ENCODE peak calls at places on chromosomes 16 and 17, in nine cellular contexts. N, A, R, F, O, V, J, W and T are unnamed samples.

GRCh38 chr16:81429045-81429521 is 15.5 kb upstream of the CMIP start:
- DNase-seq in A (no peak), F (no peak), W (no peak), N (peak), J (no peak), V (peak), O (no peak), R (peak), T (no peak)

GRCh38 chr17:55580596-55581133 is 69.4 kb upstream of the SMIM36 start:
- DNase-seq in W (no peak), V (no peak), R (no peak), F (no peak), O (no peak), N (no peak), J (no peak), A (no peak), T (no peak)

GRCh38 chr17:32279933-32280716 is 14.5 kb downstream of the RHBDL3 start:
- DNase-seq in F (no peak), O (no peak), J (no peak), A (no peak), R (no peak), W (no peak), N (no peak), V (peak), T (no peak)

GRCh38 chr17:68341482-68341881 is 50.2 kb downstream of the ARSG start:
- DNase-seq in R (no peak), F (no peak), A (no peak), V (no peak), O (no peak), N (no peak), J (no peak), W (no peak), T (no peak)

GRCh38 chr16:78184554-78185183 is 85.2 kb downstream of the WWOX start:
- DNase-seq in R (no peak), W (no peak), V (no peak), J (no peak), A (no peak), F (no peak), N (peak), O (no peak), T (no peak)

GRCh38 chr17:9566067-9566466 is 9.6 kb downstream of the STX8 start:
- DNase-seq in J (no peak), F (no peak), N (peak), W (no peak), R (no peak), V (no peak), A (no peak), O (no peak), T (no peak)

GRCh38 chr16:82761858-82762257 is 135.1 kb downstream of the CDH13 start:
- DNase-seq in N (peak), O (no peak), J (no peak), F (no peak), V (no peak), A (no peak), W (no peak), R (no peak), T (no peak)

GRCh38 chr16:54847207-54847606 is 83.5 kb upstream of the IRX5 start:
- DNase-seq in V (no peak), R (no peak), F (no peak), O (no peak), N (peak), W (no peak), J (no peak), A (no peak), T (no peak)

GRCh38 chr17:79793924-79794304 is 3.0 kb downstream of the CBX8 start:
- DNase-seq in V (peak), J (no peak), A (no peak), N (peak), R (no peak), O (no peak), F (peak), W (no peak), T (no peak)

GRCh38 chr17:1060991-1061390 is 64.1 kb downstream of the TIMM22 start:
- DNase-seq in W (no peak), R (no peak), F (peak), N (peak), V (no peak), A (peak), J (peak), O (peak), T (peak)

GRCh38 chr17:77280304-77280910 is 139.6 kb downstream of the SEC14L1 start:
- DNase-seq in F (no peak), N (peak), A (no peak), O (no peak), R (peak), V (peak), J (peak), W (no peak), T (peak)

GRCh38 chr17:76314392-76315227 is 6.5 kb upstream of the QRICH2 start:
- DNase-seq in F (no peak), O (no peak), N (peak), W (no peak), A (peak), V (no peak), J (no peak), R (no peak), T (no peak)

GRCh38 chr16:9042943-9043680 is 48.3 kb upstream of the HAPSTR1 start:
- DNase-seq in R (no peak), F (no peak), V (no peak), O (no peak), A (no peak), W (no peak), N (peak), J (no peak), T (peak)

GRCh38 chr16:82660078-82660645 is 33.4 kb downstream of the CDH13 start:
- DNase-seq in J (no peak), R (no peak), F (no peak), A (no peak), O (no peak), V (no peak), W (no peak), N (peak), T (no peak)

GRCh38 chr17:40552806-40553693 is 12.2 kb downstream of the CCR7 start:
- DNase-seq in V (peak), F (no peak), O (peak), R (no peak), N (peak), A (peak), W (peak), J (peak), T (no peak)

GRCh38 chr17:41620583-41621434 is 3.6 kb downstream of the KRT17 start:
- DNase-seq in R (no peak), N (peak), V (peak), F (no peak), J (no peak), W (no peak), O (no peak), A (peak), T (no peak)

GRCh38 chr17:30594223-30594952 is 117.2 kb downstream of the GOSR1 start:
- DNase-seq in J (no peak), V (peak), W (no peak), F (no peak), A (no peak), N (no peak), R (no peak), O (no peak), T (no peak)

GRCh38 chr17:42277342-42277712 is 1.1 kb upstream of the STAT5B start:
- DNase-seq in J (peak), R (no peak), A (no peak), V (no peak), F (no peak), O (no peak), W (no peak), N (no peak), T (no peak)

GRCh38 chr16:29315046-29315445 is 91.5 kb downstream of the NPIPB11 start:
- DNase-seq in R (no peak), V (no peak), W (no peak), F (no peak), J (no peak), A (peak), N (no peak), O (no peak), T (no peak)

GRCh38 chr17:75689441-75689873 is 22.3 kb downstream of the SAP30BP start:
- DNase-seq in N (no peak), A (no peak), R (no peak), F (no peak), J (no peak), V (no peak), W (no peak), O (no peak), T (no peak)

GRCh38 chr16:86901483-86901882 is 323.1 kb downstream of the FOXL1 start:
- DNase-seq in N (peak), A (no peak), J (no peak), R (no peak), F (no peak), O (no peak), V (no peak), W (no peak), T (no peak)

GRCh38 chr16:10202650-10203049 is 20.4 kb upstream of the GRIN2A start:
- DNase-seq in R (no peak), J (no peak), O (no peak), V (peak), N (no peak), A (no peak), W (no peak), F (no peak), T (no peak)

GRCh38 chr16:58024673-58025350 is 742 bp upstream of the MMP15 start:
- DNase-seq in A (no peak), W (no peak), V (peak), N (no peak), R (peak), F (peak), J (peak), O (peak), T (no peak)
- H3K4me3 ChIP-seq in A (peak), W (peak), V (peak), N (peak), R (peak), F (peak), J (peak), O (peak), T (peak)

GRCh38 chr16:745739-746138 is 4.9 kb upstream of the CIAO3 start:
- DNase-seq in O (no peak), N (no peak), J (no peak), A (no peak), R (no peak), V (peak), W (no peak), F (peak), T (no peak)

GRCh38 chr16:741986-742629 is 1.3 kb upstream of the CIAO3 start:
- DNase-seq in O (no peak), N (no peak), V (no peak), J (no peak), A (no peak), W (no peak), R (no peak), F (peak), T (no peak)

GRCh38 chr16:740764-741505 is at the start of gene CIAO3:
- DNase-seq in V (peak), J (peak), A (peak), R (peak), W (peak), F (peak), O (peak), N (peak), T (peak)

GRCh38 chr16:746637-747036 is 5.8 kb upstream of the CIAO3 start:
- DNase-seq in A (no peak), J (no peak), O (no peak), R (no peak), F (peak), V (no peak), N (no peak), W (no peak), T (no peak)

GRCh38 chr16:743794-744500 is 3.1 kb upstream of the CIAO3 start:
- DNase-seq in R (no peak), V (peak), O (no peak), A (no peak), F (peak), N (no peak), W (no peak), J (no peak), T (no peak)
- TF ChIP-seq CTCF in R (no peak), V (peak), O (no peak), A (no peak), F (no peak), N (no peak), W (no peak), J (no peak), T (no peak)

DNA sequence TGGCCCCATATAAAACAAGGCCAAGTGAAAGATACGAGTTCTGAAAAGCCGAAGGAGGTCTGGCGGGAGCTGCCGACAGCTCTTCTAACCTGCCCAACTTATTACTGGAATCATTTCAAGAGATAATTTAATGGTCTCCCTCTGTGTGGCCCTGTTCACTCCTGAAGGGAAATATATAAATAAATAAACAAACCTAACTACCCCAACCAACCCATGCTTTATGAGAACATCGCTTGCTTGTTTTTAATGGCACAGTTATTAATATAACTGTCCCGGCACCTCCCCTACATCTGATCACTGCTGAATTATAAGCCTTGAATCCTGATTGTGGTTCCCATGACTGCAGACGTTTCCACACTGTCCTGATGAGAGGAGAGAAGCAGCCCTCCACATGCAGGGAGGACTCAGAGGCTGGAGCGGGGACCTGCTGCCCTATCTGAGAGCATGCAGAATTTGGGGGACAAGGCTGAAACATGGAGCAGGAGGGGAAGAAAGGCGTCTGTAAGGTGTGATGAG is 22.2 kb downstream of the CDK5RAP3 start:
- DNase-seq in R (no peak), A (no peak), V (no peak), N (no peak), F (no peak), J (no peak), O (no peak), W (no peak), T (no peak)
- H3K4me3 ChIP-seq in R (no peak), A (no peak), V (no peak), N (no peak), F (no peak), J (no peak), O (no peak), W (no peak), T (no peak)

DNA sequence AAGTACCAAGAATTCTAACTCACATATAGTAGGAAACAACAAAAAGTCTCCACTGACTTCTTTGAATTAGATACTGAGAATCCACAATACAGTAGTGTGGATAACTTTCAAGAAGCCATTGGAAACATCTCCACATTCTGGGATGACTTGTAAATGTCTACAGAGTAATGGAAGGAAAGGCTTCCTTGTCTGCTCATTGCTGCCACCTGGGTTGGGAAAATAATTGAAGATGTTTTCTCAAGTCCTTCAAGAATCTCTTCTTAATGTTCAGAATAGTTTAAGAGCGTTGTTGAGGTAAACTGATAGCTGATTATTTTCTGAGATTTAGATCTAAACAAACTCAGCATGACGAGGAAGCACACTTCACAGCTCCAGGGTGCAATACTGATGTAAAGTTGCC is 14.0 kb downstream of the CPSF4L start:
- DNase-seq in A (no peak), F (no peak), J (no peak), R (no peak), V (no peak), N (no peak), W (no peak), O (no peak), T (no peak)
- TF ChIP-seq CTCF in A (no peak), F (no peak), J (no peak), R (no peak), V (peak), N (peak), W (no peak), O (no peak), T (peak)

DNA sequence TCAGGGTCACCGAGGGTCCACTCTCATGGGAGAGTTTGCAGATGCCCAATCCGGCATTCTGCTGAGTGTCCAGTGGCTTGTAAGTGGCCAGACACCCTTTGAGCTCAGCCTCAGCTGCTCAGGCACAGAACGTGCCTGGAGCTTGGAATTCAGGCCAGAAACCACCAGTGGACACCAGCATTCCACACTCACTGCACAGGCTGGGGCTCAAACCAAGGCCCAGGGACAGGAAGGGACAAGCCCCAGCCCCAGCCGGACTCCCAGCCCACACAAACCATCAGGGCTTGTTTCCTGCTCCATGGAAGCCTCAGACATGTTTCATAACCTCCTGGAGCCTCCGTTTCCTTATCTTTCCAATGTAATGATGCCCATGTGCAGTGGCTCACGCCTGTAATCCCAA is 5.0 kb upstream of the NPRL3 start:
- DNase-seq in A (no peak), J (no peak), V (no peak), O (no peak), R (no peak), N (peak), W (no peak), F (no peak), T (no peak)
- H3K4me3 ChIP-seq in A (no peak), J (no peak), V (no peak), O (no peak), R (no peak), N (no peak), W (no peak), F (no peak), T (no peak)

GRCh38 chr17:81700353-81701287 is 2.5 kb upstream of the MRPL12 start:
- DNase-seq in F (no peak), O (no peak), A (no peak), R (no peak), J (no peak), N (no peak), V (no peak), W (no peak), T (no peak)

GRCh38 chr17:81702934-81703746 is at the start of gene MRPL12:
- DNase-seq in N (peak), R (peak), O (peak), V (peak), W (peak), J (peak), A (peak), F (peak), T (peak)

GRCh38 chr17:81703747-81704654 is 834 bp downstream of the MRPL12 start:
- DNase-seq in N (no peak), F (no peak), A (no peak), J (no peak), W (no peak), R (no peak), V (no peak), O (no peak), T (no peak)

GRCh38 chr17:81697261-81698044 is 5.7 kb upstream of the MRPL12 start:
- DNase-seq in F (no peak), V (no peak), W (no peak), R (no peak), J (no peak), N (no peak), O (no peak), A (no peak), T (no peak)

DNA sequence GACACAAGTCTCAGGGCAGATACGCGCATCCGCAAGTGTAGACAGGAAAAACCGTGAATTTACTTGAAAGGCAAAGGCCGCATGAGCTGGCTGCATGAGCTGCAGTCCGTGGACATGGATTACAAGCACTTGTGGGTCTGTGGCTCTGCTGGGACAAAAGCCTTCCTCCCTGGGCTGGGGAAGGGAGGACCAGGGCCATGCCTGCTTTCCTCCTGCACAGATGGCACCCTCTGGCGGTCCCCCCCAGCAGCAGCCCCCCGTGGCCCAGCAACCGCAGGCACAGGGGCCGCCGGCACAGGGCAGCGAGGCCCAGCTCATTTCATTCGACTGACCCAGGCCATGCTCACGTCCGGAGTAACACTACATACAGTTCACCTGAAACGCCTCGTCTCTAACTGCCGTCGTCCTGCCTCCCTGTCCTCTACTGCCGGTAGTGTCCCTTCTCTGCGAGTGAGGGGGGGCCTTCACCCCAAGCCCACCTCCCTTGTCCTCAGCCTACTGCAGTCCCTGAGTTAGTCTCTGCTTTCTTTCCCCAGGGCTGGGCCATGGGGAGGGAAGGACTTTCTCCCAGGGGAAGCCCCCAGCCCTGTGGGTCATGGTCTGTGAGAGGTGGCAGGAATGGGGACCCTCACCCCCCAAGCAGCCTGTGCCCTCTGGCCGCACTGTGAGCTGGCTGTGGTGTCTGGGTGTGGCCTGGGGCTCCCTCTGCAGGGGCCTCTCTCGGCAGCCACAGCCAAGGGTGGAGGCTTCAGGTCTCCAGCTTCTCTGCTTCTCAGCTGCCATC is 1.7 kb upstream of the MRPL12 start:
- DNase-seq in R (no peak), J (no peak), A (no peak), F (no peak), V (no peak), O (no peak), W (no peak), N (no peak), T (no peak)
- TF ChIP-seq CTCF in R (no peak), J (no peak), A (no peak), F (no peak), V (peak), O (no peak), W (no peak), N (no peak), T (peak)

GRCh38 chr17:63696381-63696961 is 3.5 kb downstream of the LIMD2 start:
- DNase-seq in N (no peak), F (no peak), J (no peak), O (no peak), V (peak), W (no peak), A (no peak), R (no peak), T (no peak)
- H3K4me3 ChIP-seq in N (no peak), F (no peak), J (no peak), O (no peak), V (no peak), W (no peak), A (no peak), R (no peak), T (no peak)

GRCh38 chr17:39236981-39237441 is 11.3 kb upstream of the STAC2 start:
- DNase-seq in O (no peak), J (no peak), R (no peak), V (peak), N (no peak), W (no peak), A (no peak), F (no peak), T (no peak)
- TF ChIP-seq CTCF in O (no peak), J (no peak), R (no peak), V (no peak), N (no peak), W (no peak), A (no peak), F (no peak), T (no peak)

GRCh38 chr16:88430524-88431446 is 22.3 kb upstream of the ZFPM1 start:
- DNase-seq in J (no peak), N (peak), A (no peak), V (peak), R (peak), F (no peak), O (no peak), W (no peak), T (no peak)

GRCh38 chr16:88430185-88430523 is 22.9 kb upstream of the ZFPM1 start:
- DNase-seq in W (no peak), F (no peak), V (no peak), J (no peak), N (no peak), O (no peak), R (no peak), A (no peak), T (no peak)

GRCh38 chr16:88428616-88429386 is 24.3 kb upstream of the ZFPM1 start:
- DNase-seq in W (no peak), A (no peak), F (no peak), V (no peak), N (no peak), O (no peak), J (no peak), R (no peak), T (no peak)

GRCh38 chr16:88428156-88428555 is 24.9 kb upstream of the ZFPM1 start:
- DNase-seq in N (no peak), J (no peak), W (no peak), F (no peak), V (no peak), O (no peak), A (no peak), R (no peak), T (no peak)

GRCh38 chr16:88429387-88430184 is 23.5 kb upstream of the ZFPM1 start:
- DNase-seq in R (no peak), O (no peak), F (no peak), A (no peak), V (no peak), N (no peak), W (no peak), J (no peak), T (no peak)
- H3K4me3 ChIP-seq in R (peak), O (peak), F (peak), A (peak), V (no peak), N (no peak), W (peak), J (peak), T (no peak)